ENCODE peak calls at places on chromosomes 12 and 14, in seven cellular contexts. E, X, S, M, Y, F and N are unnamed samples.
A peak's percentile ranks its signal among the peaks of the same experiment; 100 is the strongest.

GRCh38 chr12:114672817-114673168 is 11.2 kb downstream of the TBX3 start:
- DNase-seq in S (no peak), X (no peak), E (no peak), Y (no peak), F (no peak), M (no peak), N (no peak)

GRCh38 chr12:95358111-95359083 is 115.6 kb upstream of the METAP2 start:
- DNase-seq in E (no peak), F (no peak), M (peak; percentile 12), X (no peak), S (no peak), Y (no peak), N (no peak)

GRCh38 chr12:64528616-64529015 is 76.7 kb downstream of the TBK1 start:
- DNase-seq in X (no peak), M (no peak), S (no peak), Y (no peak), F (no peak), E (no peak), N (no peak)

GRCh38 chr12:100445081-100445481 is 28.6 kb upstream of the NR1H4 start:
- DNase-seq in E (no peak), F (no peak), X (no peak), M (no peak), S (no peak), Y (no peak), N (no peak)

GRCh38 chr12:51814311-51815088 is 34.0 kb downstream of the FIGNL2 start:
- DNase-seq in S (peak; percentile 92), F (peak; percentile 45), Y (peak; percentile 86), X (peak; percentile 88), M (peak; percentile 10), E (peak; percentile 99), N (peak; percentile 68)

GRCh38 chr12:120110550-120111501 is 5.7 kb downstream of the RAB35 start:
- DNase-seq in F (no peak), M (no peak), X (peak; percentile 75), S (peak; percentile 79), Y (peak; percentile 61), E (no peak), N (no peak)

GRCh38 chr12:11959117-11959823 is 111.5 kb upstream of the BCL2L14 start:
- DNase-seq in M (no peak), S (no peak), F (no peak), X (no peak), E (no peak), Y (peak; percentile 24), N (no peak)

GRCh38 chr12:69151254-69151751 is 88.1 kb upstream of the CPSF6 start:
- DNase-seq in X (no peak), M (no peak), E (no peak), Y (no peak), S (no peak), F (no peak), N (no peak)

GRCh38 chr14:29529418-29529817 is 398.2 kb downstream of the PRKD1 start:
- DNase-seq in F (no peak), X (no peak), E (no peak), Y (no peak), M (no peak), S (no peak), N (no peak)

GRCh38 chr12:989751-990278 is 1.2 kb upstream of the ERC1 start:
- DNase-seq in Y (no peak), S (no peak), X (peak; percentile 38), E (peak; percentile 30), F (no peak), M (peak; percentile 39), N (no peak)

GRCh38 chr12:31029916-31030562 is 43.6 kb upstream of the DDX11 start:
- DNase-seq in X (peak; percentile 54), M (no peak), S (peak; percentile 79), E (no peak), Y (peak; percentile 35), F (no peak), N (no peak)

GRCh38 chr12:5773550-5773949 is 171.5 kb downstream of the ANO2 start:
- DNase-seq in E (no peak), X (no peak), Y (no peak), S (no peak), F (no peak), M (no peak), N (no peak)

GRCh38 chr12:49389092-49389703 is 21.9 kb downstream of the SPATS2 start:
- DNase-seq in S (peak; percentile 68), Y (peak; percentile 90), X (peak; percentile 39), F (no peak), E (no peak), M (no peak), N (peak; percentile 79)

GRCh38 chr12:93191461-93191860 is 186.3 kb upstream of the NUDT4 start:
- DNase-seq in F (no peak), Y (no peak), X (no peak), E (no peak), M (no peak), S (no peak), N (no peak)

GRCh38 chr12:105729372-105729771 is 398.9 kb downstream of the C12orf75 start:
- DNase-seq in M (no peak), Y (no peak), F (no peak), E (no peak), S (no peak), X (no peak), N (no peak)

GRCh38 chr12:123971770-123972447 is 722 bp downstream of the CCDC92 start:
- DNase-seq in E (no peak), S (peak; percentile 53), F (peak; percentile 38), Y (peak; percentile 80), M (no peak), X (peak; percentile 34), N (peak; percentile 88)

GRCh38 chr12:30988887-30989286 is 62.3 kb downstream of the TSPAN11 start:
- DNase-seq in S (no peak), E (no peak), F (no peak), X (no peak), Y (no peak), M (no peak), N (no peak)

GRCh38 chr12:55724226-55724939 is 4.2 kb downstream of the RDH5 start:
- DNase-seq in X (peak; percentile 76), E (no peak), Y (peak; percentile 76), S (peak; percentile 80), M (no peak), F (no peak), N (no peak)

GRCh38 chr12:39505025-39505424 is 62.1 kb upstream of the KIF21A start:
- DNase-seq in X (no peak), E (no peak), Y (no peak), F (no peak), S (no peak), M (no peak), N (no peak)

GRCh38 chr14:61642246-61642982 is 52.9 kb upstream of the HIF1A start:
- DNase-seq in S (no peak), F (no peak), M (no peak), E (no peak), X (no peak), Y (no peak), N (no peak)

GRCh38 chr12:6935551-6936377 is 7.9 kb upstream of the RNU7-1 start:
- DNase-seq in E (no peak), Y (no peak), F (no peak), S (peak; percentile 29), X (no peak), M (no peak), N (no peak)

GRCh38 chr12:29869916-29870315 is 86.2 kb upstream of the TMTC1 start:
- DNase-seq in E (no peak), Y (no peak), S (no peak), M (no peak), F (no peak), X (no peak), N (no peak)

GRCh38 chr12:76266797-76267196 is 81.4 kb downstream of the BBS10 start:
- DNase-seq in S (peak; percentile 42), Y (no peak), X (peak; percentile 51), E (no peak), M (no peak), F (no peak), N (no peak)

GRCh38 chr14:72521968-72522741 is 371.7 kb downstream of the DPF3 start:
- DNase-seq in F (no peak), Y (no peak), E (no peak), S (no peak), M (no peak), X (no peak), N (no peak)

GRCh38 chr12:13001725-13002040 is 1.6 kb upstream of the HEBP1 start:
- DNase-seq in Y (no peak), X (no peak), F (no peak), E (no peak), S (no peak), M (no peak), N (no peak)

GRCh38 chr14:55957950-55958349 is 160.3 kb upstream of the PELI2 start:
- DNase-seq in M (no peak), F (no peak), E (no peak), X (no peak), S (no peak), Y (peak; percentile 49), N (peak; percentile 81)